ENCODE peak calls at places on chromosomes 13 and 19, in five cellular contexts. One of them, this sample, is unnamed.

GRCh38 chr13:25422153-25422552 is 50.4 kb downstream of the ATP8A2 start:
- DNase-seq in kidney epithelial cell: no peak
- DNase-seq in right lobe of liver: no peak
- DNase-seq in cardiac muscle cell: no peak
- DNase-seq in RWPE2: no peak
- DNase-seq in this sample: no peak

GRCh38 chr19:8360196-8360595 is 3.8 kb upstream of the ANGPTL4 start:
- DNase-seq in kidney epithelial cell: no peak
- DNase-seq in right lobe of liver: no peak
- DNase-seq in cardiac muscle cell: no peak
- DNase-seq in RWPE2: no peak
- DNase-seq in this sample: no peak

GRCh38 chr13:109779074-109779473 is 7.3 kb downstream of the IRS2 start:
- DNase-seq in kidney epithelial cell: no peak
- DNase-seq in right lobe of liver: no peak
- DNase-seq in cardiac muscle cell: no peak
- DNase-seq in RWPE2: no peak
- DNase-seq in this sample: no peak

GRCh38 chr13:47794963-47795362 is 206.1 kb downstream of the SUCLA2 start:
- DNase-seq in kidney epithelial cell: no peak
- DNase-seq in right lobe of liver: no peak
- DNase-seq in cardiac muscle cell: peak; percentile 41
- DNase-seq in RWPE2: no peak
- DNase-seq in this sample: no peak

GRCh38 chr13:94608586-94608985 is 6.9 kb downstream of the GPR180 start:
- DNase-seq in kidney epithelial cell: no peak
- DNase-seq in right lobe of liver: no peak
- DNase-seq in cardiac muscle cell: peak; percentile 9
- DNase-seq in RWPE2: no peak
- DNase-seq in this sample: no peak

GRCh38 chr19:56167064-56167578 is 8.7 kb upstream of the GALP start:
- DNase-seq in kidney epithelial cell: no peak
- DNase-seq in right lobe of liver: no peak
- DNase-seq in cardiac muscle cell: peak; percentile 23
- DNase-seq in RWPE2: no peak
- DNase-seq in this sample: no peak

GRCh38 chr13:113932060-113932459 is 41.8 kb downstream of the C13orf46 start:
- DNase-seq in kidney epithelial cell: no peak
- DNase-seq in right lobe of liver: peak; percentile 21
- DNase-seq in cardiac muscle cell: no peak
- DNase-seq in RWPE2: peak; percentile 9
- DNase-seq in this sample: no peak

GRCh38 chr13:49791753-49792549 is 531 bp downstream of the KPNA3 start:
- DNase-seq in kidney epithelial cell: no peak
- DNase-seq in right lobe of liver: peak; percentile 62
- DNase-seq in cardiac muscle cell: peak; percentile 53
- DNase-seq in RWPE2: no peak
- DNase-seq in this sample: no peak

GRCh38 chr13:92297971-92298942 is 899.8 kb downstream of the GPC5 start:
- DNase-seq in kidney epithelial cell: no peak
- DNase-seq in right lobe of liver: no peak
- DNase-seq in cardiac muscle cell: no peak
- DNase-seq in RWPE2: no peak
- DNase-seq in this sample: no peak

GRCh38 chr19:45528149-45528743 is 21.0 kb downstream of the VASP start:
- DNase-seq in kidney epithelial cell: no peak
- DNase-seq in right lobe of liver: no peak
- DNase-seq in cardiac muscle cell: peak; percentile 21
- DNase-seq in RWPE2: peak; percentile 95
- DNase-seq in this sample: no peak

GRCh38 chr19:17737690-17738153 is 13.6 kb upstream of the FCHO1 start:
- DNase-seq in kidney epithelial cell: no peak
- DNase-seq in right lobe of liver: no peak
- DNase-seq in cardiac muscle cell: no peak
- DNase-seq in RWPE2: no peak
- DNase-seq in this sample: no peak

GRCh38 chr13:28590450-28590849 is 68.5 kb upstream of the POMP start:
- DNase-seq in kidney epithelial cell: no peak
- DNase-seq in right lobe of liver: no peak
- DNase-seq in cardiac muscle cell: no peak
- DNase-seq in RWPE2: no peak
- DNase-seq in this sample: no peak

GRCh38 chr13:112710855-112711527 is 21.2 kb downstream of the ATP11A start:
- DNase-seq in kidney epithelial cell: no peak
- DNase-seq in right lobe of liver: peak; percentile 44
- DNase-seq in cardiac muscle cell: peak; percentile 25
- DNase-seq in RWPE2: peak; percentile 50
- DNase-seq in this sample: no peak

GRCh38 chr19:10543420-10544241 is at the start of gene ATG4D:
- DNase-seq in kidney epithelial cell: no peak
- DNase-seq in right lobe of liver: peak; percentile 92
- DNase-seq in cardiac muscle cell: peak; percentile 78
- DNase-seq in RWPE2: peak; percentile 88
- DNase-seq in this sample: no peak

GRCh38 chr19:34416021-34416545 is 11.9 kb downstream of the PDCD2L start:
- DNase-seq in kidney epithelial cell: no peak
- DNase-seq in right lobe of liver: no peak
- DNase-seq in cardiac muscle cell: no peak
- DNase-seq in RWPE2: no peak
- DNase-seq in this sample: no peak

GRCh38 chr13:27171244-27171829 is at the start of gene USP12:
- DNase-seq in kidney epithelial cell: no peak
- DNase-seq in right lobe of liver: peak; percentile 58
- DNase-seq in cardiac muscle cell: peak; percentile 39
- DNase-seq in RWPE2: no peak
- DNase-seq in this sample: no peak

GRCh38 chr13:94305463-94305862 is 174.0 kb downstream of the DCT start:
- DNase-seq in kidney epithelial cell: no peak
- DNase-seq in right lobe of liver: no peak
- DNase-seq in cardiac muscle cell: peak; percentile 85
- DNase-seq in RWPE2: no peak
- DNase-seq in this sample: no peak

GRCh38 chr19:43534811-43535761 is 2.1 kb downstream of the ZNF575 start:
- DNase-seq in kidney epithelial cell: no peak
- DNase-seq in right lobe of liver: peak; percentile 67
- DNase-seq in cardiac muscle cell: peak; percentile 79
- DNase-seq in RWPE2: no peak
- DNase-seq in this sample: no peak

GRCh38 chr19:46147166-46147740 is 785 bp upstream of the IGFL2 start:
- DNase-seq in kidney epithelial cell: no peak
- DNase-seq in right lobe of liver: no peak
- DNase-seq in cardiac muscle cell: no peak
- DNase-seq in RWPE2: no peak
- DNase-seq in this sample: no peak

GRCh38 chr13:79081942-79082341 is 324.1 kb downstream of the RBM26 start:
- DNase-seq in kidney epithelial cell: no peak
- DNase-seq in right lobe of liver: no peak
- DNase-seq in cardiac muscle cell: no peak
- DNase-seq in RWPE2: no peak
- DNase-seq in this sample: no peak

GRCh38 chr13:113854238-113855011 is 9.5 kb downstream of the GAS6 start:
- DNase-seq in kidney epithelial cell: no peak
- DNase-seq in right lobe of liver: no peak
- DNase-seq in cardiac muscle cell: peak; percentile 41
- DNase-seq in RWPE2: peak; percentile 51
- DNase-seq in this sample: no peak

GRCh38 chr13:66264976-66265375 is 965.2 kb downstream of the PCDH9 start:
- DNase-seq in kidney epithelial cell: no peak
- DNase-seq in right lobe of liver: no peak
- DNase-seq in cardiac muscle cell: no peak
- DNase-seq in RWPE2: no peak
- DNase-seq in this sample: no peak

DNA sequence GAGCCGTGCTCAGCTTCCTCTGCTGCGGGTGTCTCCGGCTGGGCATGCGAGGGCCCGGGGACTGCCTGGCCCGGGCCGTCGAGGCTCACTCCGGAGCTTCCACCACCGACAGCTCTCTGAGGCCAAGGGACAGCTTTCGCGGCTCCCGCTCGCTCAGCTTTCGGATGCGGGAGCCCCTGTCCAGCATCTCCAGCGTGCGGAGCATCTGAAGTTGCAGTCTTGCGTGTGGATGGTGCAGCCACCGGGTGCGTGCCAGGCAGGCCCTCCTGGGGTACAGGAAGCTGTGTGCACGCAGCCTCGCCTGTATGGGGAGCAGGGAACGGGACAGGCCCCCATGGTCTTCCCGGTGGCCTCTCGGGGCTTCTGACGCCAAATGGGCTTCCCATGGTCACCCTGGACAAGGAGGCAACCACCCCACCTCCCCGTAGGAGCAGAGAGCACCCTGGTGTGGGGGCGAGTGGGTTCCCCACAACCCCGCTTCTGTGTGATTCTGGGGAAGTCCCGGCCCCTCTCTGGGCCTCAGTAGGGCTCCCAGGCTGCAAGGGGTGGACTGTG is 1.2 kb downstream of the S1PR4 start:
- DNase-seq in kidney epithelial cell: no peak
- DNase-seq in right lobe of liver: no peak
- DNase-seq in cardiac muscle cell: no peak
- DNase-seq in RWPE2: no peak
- DNase-seq in this sample: no peak
- H3K4me3 ChIP-seq in kidney epithelial cell: no peak overlapping the region
- H3K4me3 ChIP-seq in right lobe of liver: peak overlapping the region; percentile 14
- H3K4me3 ChIP-seq in cardiac muscle cell: no peak overlapping the region
- H3K4me3 ChIP-seq in RWPE2: no peak overlapping the region
- H3K4me3 ChIP-seq in this sample: no peak overlapping the region

DNA sequence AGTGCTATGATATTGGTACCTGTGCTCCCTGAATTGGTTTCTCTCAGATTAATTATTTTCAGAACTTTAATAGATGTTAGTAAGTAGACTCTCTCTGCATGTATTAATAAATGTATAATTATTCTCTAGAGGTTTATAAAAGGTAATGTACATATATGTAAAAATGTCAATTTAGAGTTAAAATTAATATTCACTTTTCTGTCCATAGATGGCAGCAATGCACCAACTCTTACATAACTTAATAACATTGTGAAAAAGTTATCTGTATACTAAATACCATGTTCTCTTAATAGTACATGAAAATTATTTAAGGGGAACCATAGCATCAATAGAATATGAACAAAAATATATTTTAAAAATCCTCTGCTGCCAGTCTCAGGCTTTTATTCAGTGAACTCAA is 515.0 kb upstream of the KLHL1 start:
- DNase-seq in kidney epithelial cell: no peak
- DNase-seq in right lobe of liver: no peak
- DNase-seq in cardiac muscle cell: peak; percentile 21
- DNase-seq in RWPE2: no peak
- DNase-seq in this sample: no peak
- TF ChIP-seq CTCF in kidney epithelial cell: peak; percentile 11
- TF ChIP-seq CTCF in right lobe of liver: peak; percentile 34
- TF ChIP-seq CTCF in cardiac muscle cell: peak; percentile 32
- TF ChIP-seq CTCF in RWPE2: peak; percentile 74
- TF ChIP-seq CTCF in this sample: no peak

GRCh38 chr19:48480151-48480475 is 10.9 kb downstream of the CYTH2 start:
- DNase-seq in kidney epithelial cell: no peak
- DNase-seq in right lobe of liver: no peak
- DNase-seq in cardiac muscle cell: peak; percentile 46
- DNase-seq in RWPE2: peak; percentile 65
- DNase-seq in this sample: no peak
- H3K4me3 ChIP-seq in kidney epithelial cell: peak overlapping the region; percentile 19
- H3K4me3 ChIP-seq in right lobe of liver: peak overlapping the region; percentile 47
- H3K4me3 ChIP-seq in cardiac muscle cell: no peak overlapping the region
- H3K4me3 ChIP-seq in RWPE2: peak overlapping the region; percentile 8
- H3K4me3 ChIP-seq in this sample: peak overlapping the region; percentile 42

GRCh38 chr19:18796239-18796638 is 5.1 kb upstream of the COMP start:
- DNase-seq in kidney epithelial cell: no peak
- DNase-seq in right lobe of liver: no peak
- DNase-seq in cardiac muscle cell: no peak
- DNase-seq in RWPE2: no peak
- DNase-seq in this sample: no peak

GRCh38 chr19:18800636-18801035 is 9.5 kb upstream of the COMP start:
- DNase-seq in kidney epithelial cell: no peak
- DNase-seq in right lobe of liver: no peak
- DNase-seq in cardiac muscle cell: no peak
- DNase-seq in RWPE2: no peak
- DNase-seq in this sample: no peak

GRCh38 chr19:18800079-18800478 is 9.0 kb upstream of the COMP start:
- DNase-seq in kidney epithelial cell: no peak
- DNase-seq in right lobe of liver: no peak
- DNase-seq in cardiac muscle cell: no peak
- DNase-seq in RWPE2: no peak
- DNase-seq in this sample: no peak

GRCh38 chr19:18799389-18799970 is 8.4 kb upstream of the COMP start:
- DNase-seq in kidney epithelial cell: no peak
- DNase-seq in right lobe of liver: no peak
- DNase-seq in cardiac muscle cell: no peak
- DNase-seq in RWPE2: no peak
- DNase-seq in this sample: no peak

GRCh38 chr19:18798384-18799352 is 7.6 kb upstream of the COMP start:
- DNase-seq in kidney epithelial cell: no peak
- DNase-seq in right lobe of liver: no peak
- DNase-seq in cardiac muscle cell: no peak
- DNase-seq in RWPE2: no peak
- DNase-seq in this sample: no peak
- TF ChIP-seq CTCF in kidney epithelial cell: peak; percentile 8
- TF ChIP-seq CTCF in right lobe of liver: no peak
- TF ChIP-seq CTCF in cardiac muscle cell: no peak
- TF ChIP-seq CTCF in RWPE2: no peak
- TF ChIP-seq CTCF in this sample: no peak

DNA sequence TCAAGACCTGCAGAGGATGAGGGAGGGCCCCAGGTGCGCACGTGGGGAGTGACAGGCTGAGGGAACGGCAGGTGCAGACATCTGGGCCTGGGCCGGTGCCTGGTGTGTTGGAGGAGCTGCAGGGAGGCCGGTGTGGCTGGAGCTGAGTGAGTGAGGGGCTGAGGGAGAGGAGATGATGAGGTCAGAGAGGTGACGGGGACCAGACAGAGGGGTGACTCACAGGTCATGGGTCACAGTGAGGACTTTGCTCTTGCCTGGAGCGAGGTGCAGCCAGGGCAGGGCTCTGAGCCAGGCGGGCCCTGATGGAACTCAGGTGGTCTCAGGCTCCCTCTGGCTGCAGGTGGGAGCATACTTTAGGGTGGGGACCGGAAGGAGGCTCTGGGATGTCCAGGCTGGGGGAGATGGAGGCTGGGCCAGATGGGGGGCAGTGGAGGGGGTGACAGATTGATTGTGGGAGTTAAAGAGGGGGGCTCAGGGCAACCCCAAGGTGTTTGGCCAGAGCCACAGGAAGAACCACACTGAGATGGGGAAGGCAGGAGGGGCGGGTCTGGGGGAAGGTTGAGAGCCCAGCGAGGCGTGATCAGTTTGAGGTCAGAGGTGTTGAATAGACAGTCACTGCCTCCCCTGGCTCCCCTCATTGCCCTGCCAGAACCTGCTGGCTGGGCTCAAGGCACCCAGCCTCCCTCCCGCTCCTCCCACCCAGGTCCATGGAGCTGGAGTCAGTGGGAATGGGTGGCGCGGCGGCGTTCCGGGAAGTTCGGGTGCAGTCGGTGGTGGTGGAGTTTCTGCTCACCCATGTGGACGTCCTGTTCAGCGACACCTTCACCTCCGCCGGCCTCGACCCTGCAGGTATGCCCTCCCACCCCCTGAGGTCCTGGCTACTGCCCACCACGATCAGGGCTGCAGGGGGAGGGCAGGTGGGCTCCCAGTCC is 8.4 kb downstream of the ARHGAP33 start:
- DNase-seq in kidney epithelial cell: no peak
- DNase-seq in right lobe of liver: no peak
- DNase-seq in cardiac muscle cell: no peak
- DNase-seq in RWPE2: no peak
- DNase-seq in this sample: no peak
- H3K4me3 ChIP-seq in kidney epithelial cell: no peak overlapping the region
- H3K4me3 ChIP-seq in right lobe of liver: no peak overlapping the region
- H3K4me3 ChIP-seq in cardiac muscle cell: no peak overlapping the region
- H3K4me3 ChIP-seq in RWPE2: no peak overlapping the region
- H3K4me3 ChIP-seq in this sample: no peak overlapping the region

This sample was measured in AG04449.